ENCODE peak calls at places on chromosomes 12 and 14, in eight cellular contexts. One of them, this sample, is unnamed.

GRCh38 chr12:27733052-27733656 is 22.5 kb downstream of the MRPS35 start:
- DNase-seq in effector memory CD8-positive, alpha-beta T cell: peak; percentile 17
- DNase-seq in AG04449: no peak
- DNase-seq in cerebellar cortex: peak; percentile 25
- DNase-seq in HuH-7.5: no peak
- DNase-seq in right cardiac atrium: no peak
- DNase-seq in mucosa of gallbladder: no peak
- DNase-seq in ELR: peak; percentile 60
- DNase-seq in this sample: peak; percentile 55

GRCh38 chr14:25014440-25014839 is 35.5 kb downstream of the STXBP6 start:
- DNase-seq in effector memory CD8-positive, alpha-beta T cell: no peak
- DNase-seq in right cardiac atrium: no peak
- DNase-seq in HuH-7.5: no peak
- DNase-seq in cerebellar cortex: no peak
- DNase-seq in mucosa of gallbladder: peak; percentile 44
- DNase-seq in AG04449: no peak
- DNase-seq in ELR: no peak
- DNase-seq in this sample: no peak

GRCh38 chr12:63802012-63802608 is 22.4 kb downstream of the RXYLT1 start:
- DNase-seq in ELR: peak; percentile 57
- DNase-seq in HuH-7.5: no peak
- DNase-seq in cerebellar cortex: peak; percentile 55
- DNase-seq in AG04449: no peak
- DNase-seq in effector memory CD8-positive, alpha-beta T cell: no peak
- DNase-seq in right cardiac atrium: no peak
- DNase-seq in mucosa of gallbladder: no peak
- DNase-seq in this sample: peak; percentile 61

GRCh38 chr12:51700887-51701286 is 109.9 kb downstream of the SCN8A start:
- DNase-seq in mucosa of gallbladder: no peak
- DNase-seq in effector memory CD8-positive, alpha-beta T cell: no peak
- DNase-seq in cerebellar cortex: no peak
- DNase-seq in AG04449: no peak
- DNase-seq in ELR: no peak
- DNase-seq in HuH-7.5: no peak
- DNase-seq in right cardiac atrium: no peak
- DNase-seq in this sample: no peak

GRCh38 chr14:68762944-68763831 is 29.7 kb downstream of the ZFP36L1 start:
- DNase-seq in mucosa of gallbladder: peak; percentile 53
- DNase-seq in right cardiac atrium: peak; percentile 95
- DNase-seq in AG04449: no peak
- DNase-seq in ELR: no peak
- DNase-seq in cerebellar cortex: no peak
- DNase-seq in HuH-7.5: peak; percentile 54
- DNase-seq in effector memory CD8-positive, alpha-beta T cell: no peak
- DNase-seq in this sample: no peak

GRCh38 chr14:50139192-50139591 is 22.8 kb upstream of the VCPKMT start:
- DNase-seq in AG04449: no peak
- DNase-seq in cerebellar cortex: no peak
- DNase-seq in effector memory CD8-positive, alpha-beta T cell: no peak
- DNase-seq in ELR: peak; percentile 8
- DNase-seq in HuH-7.5: no peak
- DNase-seq in mucosa of gallbladder: no peak
- DNase-seq in right cardiac atrium: no peak
- DNase-seq in this sample: no peak

GRCh38 chr12:111343181-111343580 is 25.7 kb downstream of the PHETA1 start:
- DNase-seq in AG04449: no peak
- DNase-seq in cerebellar cortex: no peak
- DNase-seq in effector memory CD8-positive, alpha-beta T cell: no peak
- DNase-seq in mucosa of gallbladder: no peak
- DNase-seq in right cardiac atrium: no peak
- DNase-seq in ELR: no peak
- DNase-seq in HuH-7.5: no peak
- DNase-seq in this sample: no peak

GRCh38 chr14:68178282-68178681 is 358.7 kb downstream of the RAD51B start:
- DNase-seq in HuH-7.5: no peak
- DNase-seq in mucosa of gallbladder: no peak
- DNase-seq in cerebellar cortex: no peak
- DNase-seq in ELR: no peak
- DNase-seq in right cardiac atrium: no peak
- DNase-seq in AG04449: no peak
- DNase-seq in effector memory CD8-positive, alpha-beta T cell: no peak
- DNase-seq in this sample: peak; percentile 94

GRCh38 chr12:80187660-80188090 is 88.3 kb downstream of the OTOGL start:
- DNase-seq in right cardiac atrium: peak; percentile 73
- DNase-seq in ELR: peak; percentile 66
- DNase-seq in effector memory CD8-positive, alpha-beta T cell: no peak
- DNase-seq in AG04449: no peak
- DNase-seq in cerebellar cortex: peak; percentile 15
- DNase-seq in mucosa of gallbladder: no peak
- DNase-seq in HuH-7.5: no peak
- DNase-seq in this sample: no peak